ENCODE peak calls at places on chromosomes 12 and 14, in eight cellular contexts. One of them, this sample, is unnamed. For H3K4me1, the result is how much of the 10 kb centered on the place peaks cover.

GRCh38 chr12:26715232-26715631 is 117.8 kb downstream of the ITPR2 start:
- DNase-seq in gastrocnemius medialis: no peak
- DNase-seq in A549: no peak
- DNase-seq in Peyer's patch: no peak
- DNase-seq in H1: no peak
- DNase-seq in ovary: no peak
- DNase-seq in mesendoderm: no peak
- DNase-seq in mucosa of descending colon: no peak
- DNase-seq in this sample: no peak

GRCh38 chr14:59913187-59913586 is 6.8 kb upstream of the LRRC9 start:
- DNase-seq in gastrocnemius medialis: no peak
- DNase-seq in A549: no peak
- DNase-seq in Peyer's patch: no peak
- DNase-seq in H1: no peak
- DNase-seq in ovary: no peak
- DNase-seq in mesendoderm: no peak
- DNase-seq in mucosa of descending colon: no peak
- DNase-seq in this sample: no peak

GRCh38 chr12:38289396-38289795 is 27.2 kb upstream of the ALG10B start:
- DNase-seq in gastrocnemius medialis: no peak
- DNase-seq in A549: no peak
- DNase-seq in Peyer's patch: no peak
- DNase-seq in H1: no peak
- DNase-seq in ovary: no peak
- DNase-seq in mesendoderm: no peak
- DNase-seq in mucosa of descending colon: no peak
- DNase-seq in this sample: no peak

GRCh38 chr12:122147514-122148290 is 26.3 kb downstream of the IL31 start:
- DNase-seq in gastrocnemius medialis: no peak
- DNase-seq in A549: no peak
- DNase-seq in Peyer's patch: no peak
- DNase-seq in H1: no peak
- DNase-seq in ovary: no peak
- DNase-seq in mesendoderm: no peak
- DNase-seq in mucosa of descending colon: no peak
- DNase-seq in this sample: no peak

GRCh38 chr14:104001003-104001402 is 58.7 kb upstream of the RD3L start:
- DNase-seq in gastrocnemius medialis: no peak
- DNase-seq in A549: peak
- DNase-seq in Peyer's patch: no peak
- DNase-seq in H1: no peak
- DNase-seq in ovary: no peak
- DNase-seq in mesendoderm: peak
- DNase-seq in mucosa of descending colon: no peak
- DNase-seq in this sample: no peak

GRCh38 chr12:59452746-59453145 is 143.1 kb upstream of the SLC16A7 start:
- DNase-seq in gastrocnemius medialis: no peak
- DNase-seq in A549: no peak
- DNase-seq in Peyer's patch: no peak
- DNase-seq in H1: no peak
- DNase-seq in ovary: no peak
- DNase-seq in mesendoderm: no peak
- DNase-seq in mucosa of descending colon: no peak
- DNase-seq in this sample: no peak

GRCh38 chr12:132673288-132674179 is 13.6 kb downstream of the POLE start:
- DNase-seq in gastrocnemius medialis: no peak
- DNase-seq in A549: no peak
- DNase-seq in Peyer's patch: peak
- DNase-seq in H1: no peak
- DNase-seq in ovary: no peak
- DNase-seq in mesendoderm: no peak
- DNase-seq in mucosa of descending colon: no peak
- DNase-seq in this sample: no peak

GRCh38 chr14:105738638-105739037 is 212.3 kb downstream of the TMEM121 start:
- DNase-seq in gastrocnemius medialis: no peak
- DNase-seq in A549: no peak
- DNase-seq in Peyer's patch: no peak
- DNase-seq in H1: no peak
- DNase-seq in ovary: no peak
- DNase-seq in mesendoderm: no peak
- DNase-seq in mucosa of descending colon: no peak
- DNase-seq in this sample: no peak

DNA sequence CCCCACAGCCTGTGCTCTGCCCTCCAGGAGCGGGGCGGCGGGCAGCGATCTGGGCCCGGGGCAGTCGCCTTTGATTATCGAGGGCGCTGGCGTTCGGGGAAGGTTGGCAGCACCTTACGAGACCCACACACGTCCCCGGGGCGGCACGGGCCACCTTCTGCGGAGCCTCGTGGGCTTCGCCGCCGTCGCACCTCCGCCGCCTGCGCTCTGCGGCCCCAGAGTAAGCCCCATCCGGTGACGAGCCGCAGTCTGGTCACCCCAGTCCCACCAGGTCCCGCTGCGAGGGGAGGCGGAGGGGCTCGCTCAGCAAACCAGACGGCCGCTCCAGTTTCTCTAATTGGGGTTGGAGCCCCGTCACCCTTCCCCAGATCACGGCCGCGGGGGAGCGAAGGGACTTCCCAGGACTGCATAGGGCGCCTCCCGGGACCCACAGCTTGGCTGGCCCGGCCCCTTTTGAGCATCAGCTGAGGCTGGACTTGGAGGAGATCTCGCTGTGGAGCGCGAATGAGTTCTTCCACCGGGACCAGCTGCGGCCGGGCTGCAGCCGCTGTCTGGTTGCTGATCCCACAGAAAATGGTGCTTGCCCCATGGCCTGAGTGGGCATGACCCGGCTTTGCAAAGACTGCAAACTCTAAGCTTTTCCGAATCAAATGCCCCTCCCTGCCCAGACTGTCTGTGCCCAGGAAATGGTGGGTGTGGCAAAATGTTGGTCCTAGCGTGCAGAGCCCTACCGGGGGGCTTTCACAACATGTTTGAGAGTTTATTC is 559 bp downstream of the LGALS3 start:
- DNase-seq in gastrocnemius medialis: peak
- DNase-seq in A549: peak
- DNase-seq in Peyer's patch: peak
- DNase-seq in H1: no peak
- DNase-seq in ovary: peak
- DNase-seq in mesendoderm: peak
- DNase-seq in mucosa of descending colon: peak
- DNase-seq in this sample: peak
- H3K4me1 ChIP-seq in gastrocnemius medialis: under half
- H3K4me1 ChIP-seq in A549: under half
- H3K4me1 ChIP-seq in Peyer's patch: under half
- H3K4me1 ChIP-seq in H1: under half
- H3K4me1 ChIP-seq in ovary: under half
- H3K4me1 ChIP-seq in mesendoderm: under half
- H3K4me1 ChIP-seq in mucosa of descending colon: under half
- H3K4me1 ChIP-seq in this sample: half or more

DNA sequence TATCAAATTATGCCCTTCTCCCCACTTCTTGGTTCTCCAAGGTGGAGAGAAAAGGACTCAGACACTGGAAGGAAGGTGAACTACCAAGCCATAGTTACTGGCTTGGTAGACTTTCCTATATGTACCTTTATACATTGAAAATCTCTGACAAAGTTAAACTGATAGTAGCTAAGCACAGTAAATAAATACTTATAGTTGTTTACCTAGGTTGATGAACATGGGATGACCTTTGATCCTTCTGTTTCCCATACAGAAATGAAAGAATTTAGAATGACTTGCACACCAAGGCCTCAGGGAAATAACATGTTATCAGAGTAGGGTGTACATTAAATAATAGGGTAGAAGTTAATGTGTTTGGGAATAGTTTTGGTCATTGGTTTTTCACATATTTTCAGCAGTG is 6.7 kb downstream of the ARHGAP5 start:
- DNase-seq in gastrocnemius medialis: no peak
- DNase-seq in A549: peak
- DNase-seq in Peyer's patch: no peak
- DNase-seq in H1: no peak
- DNase-seq in ovary: no peak
- DNase-seq in mesendoderm: no peak
- DNase-seq in mucosa of descending colon: no peak
- DNase-seq in this sample: no peak
- H3K4me3 ChIP-seq in gastrocnemius medialis: no peak
- H3K4me3 ChIP-seq in A549: no peak
- H3K4me3 ChIP-seq in Peyer's patch: no peak
- H3K4me3 ChIP-seq in H1: no peak
- H3K4me3 ChIP-seq in ovary: no peak
- H3K4me3 ChIP-seq in mesendoderm: no peak
- H3K4me3 ChIP-seq in mucosa of descending colon: no peak
- H3K4me3 ChIP-seq in this sample: no peak

GRCh38 chr12:53223006-53223305 is 9.1 kb downstream of the RARG start:
- DNase-seq in gastrocnemius medialis: no peak
- DNase-seq in A549: no peak
- DNase-seq in Peyer's patch: no peak
- DNase-seq in H1: no peak
- DNase-seq in ovary: no peak
- DNase-seq in mesendoderm: no peak
- DNase-seq in mucosa of descending colon: no peak
- DNase-seq in this sample: no peak
- H3K4me1 ChIP-seq in gastrocnemius medialis: under half
- H3K4me1 ChIP-seq in A549: under half
- H3K4me1 ChIP-seq in Peyer's patch: under half
- H3K4me1 ChIP-seq in H1: under half
- H3K4me1 ChIP-seq in ovary: under half
- H3K4me1 ChIP-seq in mesendoderm: under half
- H3K4me1 ChIP-seq in mucosa of descending colon: under half
- H3K4me1 ChIP-seq in this sample: under half

GRCh38 chr12:123903301-123904065 is 69.1 kb downstream of the CCDC92 start:
- DNase-seq in gastrocnemius medialis: no peak
- DNase-seq in A549: no peak
- DNase-seq in Peyer's patch: no peak
- DNase-seq in H1: no peak
- DNase-seq in ovary: no peak
- DNase-seq in mesendoderm: no peak
- DNase-seq in mucosa of descending colon: no peak
- DNase-seq in this sample: no peak

GRCh38 chr12:123899368-123899767 is 73.3 kb downstream of the CCDC92 start:
- DNase-seq in gastrocnemius medialis: no peak
- DNase-seq in A549: no peak
- DNase-seq in Peyer's patch: no peak
- DNase-seq in H1: no peak
- DNase-seq in ovary: no peak
- DNase-seq in mesendoderm: no peak
- DNase-seq in mucosa of descending colon: no peak
- DNase-seq in this sample: no peak

GRCh38 chr12:123902821-123903220 is 69.8 kb downstream of the CCDC92 start:
- DNase-seq in gastrocnemius medialis: no peak
- DNase-seq in A549: no peak
- DNase-seq in Peyer's patch: no peak
- DNase-seq in H1: no peak
- DNase-seq in ovary: no peak
- DNase-seq in mesendoderm: no peak
- DNase-seq in mucosa of descending colon: no peak
- DNase-seq in this sample: no peak

GRCh38 chr12:123898673-123899072 is 74.0 kb downstream of the CCDC92 start:
- DNase-seq in gastrocnemius medialis: no peak
- DNase-seq in A549: no peak
- DNase-seq in Peyer's patch: no peak
- DNase-seq in H1: no peak
- DNase-seq in ovary: no peak
- DNase-seq in mesendoderm: no peak
- DNase-seq in mucosa of descending colon: no peak
- DNase-seq in this sample: no peak

GRCh38 chr12:123900898-123901376 is 71.7 kb downstream of the CCDC92 start:
- DNase-seq in gastrocnemius medialis: no peak
- DNase-seq in A549: no peak
- DNase-seq in Peyer's patch: no peak
- DNase-seq in H1: no peak
- DNase-seq in ovary: no peak
- DNase-seq in mesendoderm: peak
- DNase-seq in mucosa of descending colon: no peak
- DNase-seq in this sample: no peak
- H3K4me3 ChIP-seq in gastrocnemius medialis: no peak
- H3K4me3 ChIP-seq in A549: no peak
- H3K4me3 ChIP-seq in Peyer's patch: no peak
- H3K4me3 ChIP-seq in H1: no peak
- H3K4me3 ChIP-seq in ovary: no peak
- H3K4me3 ChIP-seq in mesendoderm: no peak
- H3K4me3 ChIP-seq in mucosa of descending colon: no peak
- H3K4me3 ChIP-seq in this sample: no peak

GRCh38 chr14:75280831-75281690 is 2.4 kb downstream of the FOS start:
- DNase-seq in gastrocnemius medialis: no peak
- DNase-seq in A549: peak
- DNase-seq in Peyer's patch: no peak
- DNase-seq in H1: no peak
- DNase-seq in ovary: no peak
- DNase-seq in mesendoderm: peak
- DNase-seq in mucosa of descending colon: no peak
- DNase-seq in this sample: no peak

GRCh38 chr14:75279739-75280447 is 1.3 kb downstream of the FOS start:
- DNase-seq in gastrocnemius medialis: no peak
- DNase-seq in A549: no peak
- DNase-seq in Peyer's patch: no peak
- DNase-seq in H1: no peak
- DNase-seq in ovary: peak
- DNase-seq in mesendoderm: peak
- DNase-seq in mucosa of descending colon: peak
- DNase-seq in this sample: no peak

GRCh38 chr14:75281691-75282000 is 3.0 kb downstream of the FOS start:
- DNase-seq in gastrocnemius medialis: no peak
- DNase-seq in A549: no peak
- DNase-seq in Peyer's patch: no peak
- DNase-seq in H1: no peak
- DNase-seq in ovary: no peak
- DNase-seq in mesendoderm: no peak
- DNase-seq in mucosa of descending colon: no peak
- DNase-seq in this sample: no peak

GRCh38 chr14:75279153-75279738 is 618 bp downstream of the FOS start:
- DNase-seq in gastrocnemius medialis: peak
- DNase-seq in A549: peak
- DNase-seq in Peyer's patch: peak
- DNase-seq in H1: no peak
- DNase-seq in ovary: peak
- DNase-seq in mesendoderm: peak
- DNase-seq in mucosa of descending colon: peak
- DNase-seq in this sample: peak

DNA sequence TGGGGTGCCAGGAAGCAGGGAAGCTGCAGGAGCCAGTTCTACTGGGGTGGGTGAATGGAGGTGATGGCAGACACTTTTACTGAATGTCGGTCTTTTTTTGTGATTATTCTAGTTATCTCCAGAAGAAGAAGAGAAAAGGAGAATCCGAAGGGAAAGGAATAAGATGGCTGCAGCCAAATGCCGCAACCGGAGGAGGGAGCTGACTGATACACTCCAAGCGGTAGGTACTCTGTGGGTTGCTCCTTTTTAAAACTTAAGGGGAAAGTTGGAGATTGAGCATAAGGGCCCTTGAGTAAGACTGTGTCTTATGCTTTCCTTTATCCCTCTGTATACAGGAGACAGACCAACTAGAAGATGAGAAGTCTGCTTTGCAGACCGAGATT is 1.8 kb downstream of the FOS start:
- DNase-seq in gastrocnemius medialis: no peak
- DNase-seq in A549: no peak
- DNase-seq in Peyer's patch: no peak
- DNase-seq in H1: no peak
- DNase-seq in ovary: no peak
- DNase-seq in mesendoderm: no peak
- DNase-seq in mucosa of descending colon: no peak
- DNase-seq in this sample: no peak
- H3K4me1 ChIP-seq in gastrocnemius medialis: under half
- H3K4me1 ChIP-seq in A549: under half
- H3K4me1 ChIP-seq in Peyer's patch: under half
- H3K4me1 ChIP-seq in H1: under half
- H3K4me1 ChIP-seq in ovary: under half
- H3K4me1 ChIP-seq in mesendoderm: under half
- H3K4me1 ChIP-seq in mucosa of descending colon: under half
- H3K4me1 ChIP-seq in this sample: under half

GRCh38 chr14:21022686-21023085 is 2.2 kb downstream of the NDRG2 start:
- DNase-seq in gastrocnemius medialis: no peak
- DNase-seq in A549: no peak
- DNase-seq in Peyer's patch: no peak
- DNase-seq in H1: no peak
- DNase-seq in ovary: no peak
- DNase-seq in mesendoderm: no peak
- DNase-seq in mucosa of descending colon: no peak
- DNase-seq in this sample: no peak
- H3K4me3 ChIP-seq in gastrocnemius medialis: peak
- H3K4me3 ChIP-seq in A549: no peak
- H3K4me3 ChIP-seq in Peyer's patch: peak
- H3K4me3 ChIP-seq in H1: no peak
- H3K4me3 ChIP-seq in ovary: peak
- H3K4me3 ChIP-seq in mesendoderm: no peak
- H3K4me3 ChIP-seq in mucosa of descending colon: no peak
- H3K4me3 ChIP-seq in this sample: no peak